ENCODE peak calls at places on chromosome 11, in four cellular contexts. I is H9, P is mesendoderm, D is H1. A is an unnamed sample.

GRCh38 chr11:36818410-36818809 is 220.4 kb upstream of the RAG2 start:
- DNase-seq in I (peak; percentile 54), P (peak; percentile 51), D (peak; percentile 76), A (no peak)

GRCh38 chr11:116112031-116112935 is 608.1 kb upstream of the CADM1 start:
- DNase-seq in I (peak; percentile 15), P (no peak), D (no peak), A (no peak)

GRCh38 chr11:11587122-11587521 is 34.7 kb downstream of the GALNT18 start:
- DNase-seq in I (peak; percentile 10), P (no peak), D (peak; percentile 37), A (peak; percentile 77)

GRCh38 chr11:89495951-89496350 is 4.8 kb upstream of the NOX4 start:
- DNase-seq in I (no peak), P (peak; percentile 90), D (no peak), A (peak; percentile 93)

GRCh38 chr11:71488086-71488967 is 35.3 kb downstream of the NADSYN1 start:
- DNase-seq in I (peak; percentile 49), P (peak; percentile 97), D (no peak), A (peak; percentile 80)

GRCh38 chr11:65849366-65849765 is 8.6 kb downstream of the CFL1 start:
- DNase-seq in I (no peak), P (peak; percentile 23), D (no peak), A (no peak)

GRCh38 chr11:1153951-1154487 is 3.7 kb upstream of the MUC5AC start:
- DNase-seq in I (peak; percentile 26), P (peak; percentile 10), D (no peak), A (peak; percentile 97)

GRCh38 chr11:28822596-28822995 is 714.4 kb downstream of the METTL15 start:
- DNase-seq in I (no peak), P (no peak), D (no peak), A (peak; percentile 17)

GRCh38 chr11:29200776-29201574 is 815.9 kb downstream of the KCNA4 start:
- DNase-seq in I (no peak), P (no peak), D (no peak), A (no peak)

GRCh38 chr11:62545437-62546243 is 966 bp downstream of the AHNAK start:
- DNase-seq in I (peak; percentile 81), P (peak; percentile 97), D (peak; percentile 85), A (peak; percentile 93)

GRCh38 chr11:65355013-65355775 is 643 bp downstream of the TIGD3 start:
- DNase-seq in I (peak; percentile 49), P (peak; percentile 13), D (peak; percentile 71), A (no peak)

GRCh38 chr11:120332822-120333716 is 3.1 kb upstream of the ARHGEF12 start:
- DNase-seq in I (no peak), P (no peak), D (no peak), A (no peak)

GRCh38 chr11:39806652-39807051 is 1652.8 kb downstream of the LRRC4C start:
- DNase-seq in I (no peak), P (peak; percentile 42), D (no peak), A (no peak)

GRCh38 chr11:12206529-12206928 is 96.1 kb downstream of the MICAL2 start:
- DNase-seq in I (no peak), P (no peak), D (no peak), A (peak; percentile 42)

GRCh38 chr11:72574534-72575460 is 99.4 kb downstream of the PDE2A start:
- DNase-seq in I (no peak), P (no peak), D (no peak), A (no peak)

GRCh38 chr11:65204646-65205601 is 23.2 kb downstream of the CAPN1 start:
- DNase-seq in I (peak; percentile 92), P (peak; percentile 92), D (peak; percentile 95), A (peak; percentile 13)

GRCh38 chr11:34624069-34624468 is 3.2 kb downstream of the EHF start:
- DNase-seq in I (no peak), P (no peak), D (no peak), A (no peak)

GRCh38 chr11:93081694-93082093 is 112.2 kb downstream of the MTNR1B start:
- DNase-seq in I (no peak), P (peak; percentile 83), D (no peak), A (no peak)

DNA sequence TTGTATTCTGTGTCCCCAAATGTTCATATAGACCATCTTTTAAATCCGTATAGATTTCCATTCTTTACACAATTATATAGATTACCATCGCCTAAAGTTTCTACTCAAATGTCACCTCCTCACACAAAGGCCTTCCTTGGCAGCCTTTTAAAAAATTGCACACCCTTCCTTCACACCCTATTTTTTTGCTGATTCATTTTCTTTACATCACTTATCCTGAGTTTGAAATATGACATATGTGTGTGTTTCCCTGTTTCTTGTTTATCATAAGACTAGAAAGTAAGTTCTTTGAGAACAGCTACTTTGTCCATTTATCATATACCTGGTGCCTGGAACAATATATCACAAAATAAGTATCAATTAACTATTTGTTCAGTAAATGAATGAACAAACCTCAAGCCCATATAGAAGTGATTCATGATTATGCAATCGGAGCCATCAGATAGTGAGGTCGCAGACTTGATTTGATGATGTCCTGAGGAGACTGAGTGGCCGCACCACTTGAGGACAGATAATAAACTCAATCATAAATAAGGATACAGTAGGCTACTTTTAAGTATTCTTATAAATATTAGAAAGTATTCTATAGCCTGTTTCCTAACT is 327.4 kb upstream of the ZC3H12C start:
- DNase-seq in I (no peak), P (no peak), D (no peak), A (no peak)
- H4K5ac ChIP-seq in I (no peak overlapping the region), P (no peak overlapping the region), D (no peak overlapping the region), A (no peak overlapping the region)

GRCh38 chr11:22976146-22976545 is 115.9 kb upstream of the CCDC179 start:
- DNase-seq in I (no peak), P (peak; percentile 19), D (no peak), A (peak; percentile 91)
- H4K8ac ChIP-seq in I (no peak overlapping the region), P (no peak overlapping the region), D (no peak overlapping the region), A (no peak overlapping the region)

DNA sequence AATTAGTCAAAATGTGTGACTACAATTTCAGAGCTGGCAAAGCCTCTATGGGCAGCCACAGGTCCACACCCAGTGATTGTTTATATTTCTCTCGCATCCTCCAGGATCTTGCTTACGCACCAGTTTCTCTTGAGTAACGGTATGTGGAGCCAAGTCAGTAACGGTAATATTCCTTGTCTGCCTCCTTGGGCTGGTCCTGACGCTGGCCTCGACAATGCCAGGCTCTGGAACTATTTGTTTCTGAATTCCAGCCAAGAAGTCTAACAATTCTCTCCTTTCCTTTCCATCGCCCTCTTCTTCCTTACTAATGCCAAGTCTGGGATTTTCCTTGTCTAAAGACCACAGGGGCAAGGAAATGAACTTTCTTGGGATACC is 10.0 kb upstream of the NUP160 start:
- DNase-seq in I (no peak), P (no peak), D (no peak), A (peak; percentile 72)
- H4K5ac ChIP-seq in I (no peak overlapping the region), P (no peak overlapping the region), D (no peak overlapping the region), A (no peak overlapping the region)

GRCh38 chr11:17163296-17163695 is 44.5 kb downstream of the PIK3C2A start:
- DNase-seq in I (no peak), P (no peak), D (no peak), A (no peak)
- H4K8ac ChIP-seq in I (no peak overlapping the region), P (no peak overlapping the region), D (no peak overlapping the region), A (no peak overlapping the region)